ENCODE peak calls at places on chromosomes 1 and 21, in four cellular contexts. J is naive thymus-derived CD4-positive, alpha-beta T cell; W is AG04450; Q is cardiac muscle cell. U is an unnamed sample.

GRCh38 chr1:154155282-154155681 is 409 bp upstream of the NUP210L start:
- DNase-seq in J (no peak), W (peak; percentile 20), Q (peak; percentile 19), U (no peak)

GRCh38 chr1:175824079-175824478 is 80.7 kb upstream of the TNR start:
- DNase-seq in J (no peak), W (no peak), Q (peak; percentile 56), U (no peak)

GRCh38 chr1:231058416-231059109 is 18.5 kb upstream of the FAM89A start:
- DNase-seq in J (no peak), W (no peak), Q (peak; percentile 59), U (no peak)

GRCh38 chr1:209835782-209836298 is 8.1 kb downstream of the UTP25 start:
- DNase-seq in J (no peak), W (no peak), Q (no peak), U (peak; percentile 21)

GRCh38 chr1:54650417-54650816 is 8.8 kb downstream of the MROH7 start:
- DNase-seq in J (no peak), W (no peak), Q (no peak), U (no peak)

GRCh38 chr1:201739492-201740085 is 89.4 kb upstream of the IPO9 start:
- DNase-seq in J (peak; percentile 57), W (no peak), Q (peak; percentile 90), U (no peak)

GRCh38 chr1:113871597-113872113 is at the start of gene PTPN22:
- DNase-seq in J (peak; percentile 87), W (peak; percentile 16), Q (no peak), U (peak; percentile 27)

GRCh38 chr1:184257873-184258272 is 129.0 kb upstream of the C1orf21 start:
- DNase-seq in J (no peak), W (no peak), Q (no peak), U (no peak)

GRCh38 chr21:33362044-33362555 is 37.3 kb downstream of the IFNAR1 start:
- DNase-seq in J (peak; percentile 86), W (no peak), Q (peak; percentile 49), U (no peak)

GRCh38 chr1:27643626-27644368 is 8.8 kb upstream of the FGR start:
- DNase-seq in J (peak; percentile 64), W (no peak), Q (peak; percentile 76), U (peak; percentile 39)

GRCh38 chr1:222370911-222371717 is 176.8 kb downstream of the HHIPL2 start:
- DNase-seq in J (no peak), W (peak; percentile 96), Q (no peak), U (peak; percentile 79)

GRCh38 chr1:214551436-214552173 is at the start of gene PTPN14:
- DNase-seq in J (no peak), W (peak; percentile 87), Q (peak; percentile 97), U (peak; percentile 95)

GRCh38 chr21:37062592-37062933 is 10.3 kb downstream of the PIGP start:
- DNase-seq in J (no peak), W (no peak), Q (no peak), U (no peak)

GRCh38 chr1:25854554-25854953 is 4.7 kb downstream of the AUNIP start:
- DNase-seq in J (no peak), W (no peak), Q (no peak), U (no peak)

GRCh38 chr21:39671986-39672385 is 59.2 kb downstream of the B3GALT5 start:
- DNase-seq in J (no peak), W (no peak), Q (no peak), U (no peak)

GRCh38 chr1:162305969-162306368 is 70.7 kb downstream of the SPATA46 start:
- DNase-seq in J (no peak), W (no peak), Q (no peak), U (no peak)

GRCh38 chr1:156592910-156593732 is 1.5 kb downstream of the NAXE start:
- DNase-seq in J (no peak), W (no peak), Q (no peak), U (no peak)

GRCh38 chr1:68016364-68016763 is 34.1 kb downstream of the DIRAS3 start:
- DNase-seq in J (no peak), W (no peak), Q (no peak), U (no peak)

GRCh38 chr1:192807968-192808587 is 761 bp upstream of the RGS2 start:
- DNase-seq in J (peak; percentile 12), W (no peak), Q (no peak), U (no peak)

GRCh38 chr1:205026181-205026580 is 16.8 kb upstream of the CNTN2 start:
- DNase-seq in J (no peak), W (no peak), Q (no peak), U (no peak)

GRCh38 chr1:209927466-209927865 is 10.6 kb upstream of the SYT14 start:
- DNase-seq in J (no peak), W (no peak), Q (no peak), U (no peak)

GRCh38 chr1:25435315-25436103 is 4.8 kb downstream of the MACO1 start:
- DNase-seq in J (no peak), W (no peak), Q (no peak), U (no peak)

GRCh38 chr1:55476445-55477015 is 261.4 kb upstream of the USP24 start:
- DNase-seq in J (no peak), W (no peak), Q (no peak), U (no peak)

GRCh38 chr1:99992760-99993467 is 23.1 kb downstream of the SLC35A3 start:
- DNase-seq in J (no peak), W (no peak), Q (no peak), U (no peak)

GRCh38 chr21:41939391-41939790 is 14.4 kb downstream of the C2CD2 start:
- DNase-seq in J (no peak), W (no peak), Q (no peak), U (no peak)

GRCh38 chr1:98044071-98044697 is 123.3 kb upstream of the DPYD start:
- DNase-seq in J (no peak), W (no peak), Q (no peak), U (no peak)

DNA sequence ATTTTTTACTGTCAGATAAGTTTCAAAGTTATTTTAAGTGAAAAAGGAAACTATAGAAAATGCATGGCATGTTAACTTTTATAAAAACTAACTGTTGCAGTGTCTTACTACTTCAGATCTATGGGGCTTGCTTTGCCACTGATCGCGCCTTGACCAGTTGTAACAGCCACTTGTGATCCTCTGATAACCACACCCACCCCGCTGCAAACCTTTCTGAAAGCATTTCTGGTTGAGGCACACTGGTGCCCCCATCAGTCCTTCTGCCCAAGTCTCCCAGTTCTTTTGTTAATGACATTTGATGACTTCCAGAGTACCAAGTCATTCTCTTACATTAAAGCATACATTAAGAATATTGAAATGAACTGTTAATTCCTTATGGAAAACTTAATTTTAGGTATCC is 64.9 kb downstream of the PRDM2 start:
- DNase-seq in J (no peak), W (no peak), Q (peak; percentile 71), U (no peak)
- H3K4me3 ChIP-seq in J (no peak overlapping the region), W (no peak overlapping the region), Q (no peak overlapping the region), U (no peak overlapping the region)

GRCh38 chr1:84327830-84328229 is 26.3 kb downstream of the SAMD13 start:
- DNase-seq in J (no peak), W (no peak), Q (no peak), U (no peak)
- H3K4me3 ChIP-seq in J (no peak overlapping the region), W (no peak overlapping the region), Q (no peak overlapping the region), U (no peak overlapping the region)

DNA sequence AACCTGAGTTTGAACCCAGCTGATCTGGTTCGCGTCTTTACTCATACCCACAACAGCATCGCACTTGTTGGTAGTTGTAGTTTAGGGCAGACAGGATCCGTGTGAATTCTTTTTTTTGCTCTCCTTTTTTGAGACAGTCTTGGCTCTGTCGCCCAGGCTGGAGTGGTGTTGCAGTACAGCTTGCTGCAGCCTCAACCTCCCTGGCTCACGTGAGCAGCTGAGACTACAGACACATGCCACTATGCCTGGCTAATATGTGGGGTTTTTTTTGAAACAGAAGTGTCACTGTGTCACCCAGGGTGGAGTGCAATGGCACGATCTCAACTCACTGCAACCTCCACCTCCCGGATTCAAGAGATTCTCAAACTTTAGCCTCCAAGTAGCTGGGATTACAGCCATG is 7.9 kb downstream of the TAF13 start:
- DNase-seq in J (no peak), W (no peak), Q (no peak), U (peak; percentile 19)
- H3K4me3 ChIP-seq in J (no peak overlapping the region), W (no peak overlapping the region), Q (no peak overlapping the region), U (no peak overlapping the region)

GRCh38 chr21:35204850-35205564 is 155.9 kb upstream of the RUNX1 start:
- DNase-seq in J (peak; percentile 7), W (peak; percentile 93), Q (no peak), U (peak; percentile 58)
- H3K4me3 ChIP-seq in J (peak overlapping the region; percentile 41), W (peak overlapping the region; percentile 14), Q (no peak overlapping the region), U (no peak overlapping the region)

GRCh38 chr1:167617100-167617949 is 12.7 kb upstream of the RCSD1 start:
- DNase-seq in J (no peak), W (no peak), Q (no peak), U (no peak)
- H3K4me3 ChIP-seq in J (peak overlapping the region; percentile 14), W (no peak overlapping the region), Q (no peak overlapping the region), U (no peak overlapping the region)

DNA sequence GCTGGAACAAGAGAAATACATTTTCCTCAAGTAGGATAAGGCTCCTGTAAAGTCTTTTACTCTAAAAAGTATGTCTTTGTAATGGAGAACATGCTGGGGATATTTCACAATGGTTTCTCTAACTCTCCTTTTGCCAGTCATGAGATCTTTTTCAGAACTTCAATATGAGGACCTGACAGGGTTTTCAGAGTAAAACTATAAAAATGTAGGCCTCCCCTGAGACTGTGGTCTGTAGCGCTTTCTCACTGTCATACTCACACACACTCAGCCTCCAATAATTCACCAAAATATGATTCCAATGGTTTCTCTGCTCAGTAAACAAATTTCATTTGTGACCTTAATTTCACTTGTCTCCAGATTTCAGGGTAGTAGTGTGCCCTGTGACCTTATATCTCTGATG is 440.1 kb upstream of the PTBP2 start:
- DNase-seq in J (no peak), W (no peak), Q (no peak), U (no peak)
- H3K4me3 ChIP-seq in J (no peak overlapping the region), W (no peak overlapping the region), Q (no peak overlapping the region), U (no peak overlapping the region)

U was measured in SJSA1.